ENCODE peak calls at places on chromosomes 6 and 20, in six cellular contexts. I is CD8-positive, alpha-beta memory T cell; O is amygdala; B is activated CD4-positive, alpha-beta memory T cell treated with anti-CD3 and anti-CD28 coated beads, Interleukin-2, amount 10 ng/mL, durations not matched to agents 7 days and 5 days; H is nucleus accumbens; N is activated CD4-positive, alpha-beta T cell treated with anti-CD3 and anti-CD28 coated beads for 24 hours. U is an unnamed sample.
A peak's percentile ranks its signal among the peaks of the same experiment; 100 is the strongest.

GRCh38 chr6:167687035-167687720 is 139.5 kb upstream of the AFDN start:
- DNase-seq in I (no peak), O (no peak), B (no peak), H (no peak), N (no peak), U (no peak)

GRCh38 chr6:142331075-142331551 is 29.3 kb downstream of the ADGRG6 start:
- DNase-seq in I (no peak), O (no peak), B (no peak), H (no peak), N (no peak), U (no peak)

GRCh38 chr6:48535569-48535968 is 424.6 kb upstream of the PTCHD4 start:
- DNase-seq in I (no peak), O (no peak), B (no peak), H (no peak), N (no peak), U (no peak)

GRCh38 chr20:62381842-62382241 is 5.1 kb upstream of the RPS21 start:
- DNase-seq in I (no peak), O (no peak), B (no peak), H (no peak), N (no peak), U (no peak)

GRCh38 chr20:46215913-46216707 is 92.2 kb downstream of the CDH22 start:
- DNase-seq in I (no peak), O (no peak), B (no peak), H (no peak), N (no peak), U (no peak)

GRCh38 chr6:149020319-149020718 is 273.5 kb downstream of the UST start:
- DNase-seq in I (no peak), O (no peak), B (no peak), H (no peak), N (no peak), U (no peak)

GRCh38 chr6:52310932-52311331 is 26.4 kb upstream of the MCM3 start:
- DNase-seq in I (no peak), O (peak; percentile 6), B (no peak), H (peak; percentile 31), N (no peak), U (no peak)

GRCh38 chr6:141418076-141418475 is 714.6 kb upstream of the GJE1 start:
- DNase-seq in I (no peak), O (no peak), B (no peak), H (no peak), N (no peak), U (no peak)

GRCh38 chr6:6699741-6700367 is 111.3 kb downstream of the LY86 start:
- DNase-seq in I (no peak), O (no peak), B (no peak), H (peak; percentile 28), N (no peak), U (peak; percentile 73)

GRCh38 chr20:48774696-48775095 is 53.1 kb downstream of the PREX1 start:
- DNase-seq in I (no peak), O (no peak), B (no peak), H (no peak), N (no peak), U (no peak)

GRCh38 chr6:48567016-48567415 is 456.0 kb upstream of the PTCHD4 start:
- DNase-seq in I (no peak), O (no peak), B (no peak), H (no peak), N (no peak), U (no peak)

GRCh38 chr20:25309395-25310267 is 61.7 kb downstream of the PYGB start:
- DNase-seq in I (no peak), O (no peak), B (peak; percentile 28), H (no peak), N (no peak), U (no peak)

GRCh38 chr6:44180886-44181285 is 22.3 kb downstream of the CAPN11 start:
- DNase-seq in I (no peak), O (no peak), B (no peak), H (no peak), N (no peak), U (no peak)

GRCh38 chr6:44580901-44581300 is 193.4 kb downstream of the CDC5L start:
- DNase-seq in I (no peak), O (no peak), B (no peak), H (no peak), N (no peak), U (no peak)

GRCh38 chr6:25130518-25130917 is 148.7 kb upstream of the CARMIL1 start:
- DNase-seq in I (no peak), O (no peak), B (no peak), H (no peak), N (no peak), U (no peak)

GRCh38 chr6:143805832-143806281 is 37.3 kb upstream of the LTV1 start:
- DNase-seq in I (no peak), O (no peak), B (no peak), H (no peak), N (no peak), U (no peak)

GRCh38 chr6:134707342-134707982 is 242.4 kb downstream of the ALDH8A1 start:
- DNase-seq in I (no peak), O (no peak), B (no peak), H (no peak), N (no peak), U (no peak)

GRCh38 chr6:93416575-93417420 is 2.6 kb downstream of the EPHA7 start:
- DNase-seq in I (no peak), O (peak; percentile 24), B (no peak), H (peak; percentile 62), N (no peak), U (no peak)

GRCh38 chr6:54377776-54378175 is 69.5 kb downstream of the TINAG start:
- DNase-seq in I (no peak), O (no peak), B (no peak), H (no peak), N (no peak), U (no peak)

GRCh38 chr6:82013561-82014275 is 233.8 kb downstream of the IBTK start:
- DNase-seq in I (no peak), O (no peak), B (no peak), H (no peak), N (no peak), U (no peak)

GRCh38 chr6:111210074-111210729 is 122.9 kb downstream of the SLC16A10 start:
- DNase-seq in I (no peak), O (no peak), B (peak; percentile 20), H (no peak), N (no peak), U (no peak)

GRCh38 chr20:50561379-50562078 is 51.3 kb downstream of the PTPN1 start:
- DNase-seq in I (no peak), O (no peak), B (peak; percentile 54), H (peak; percentile 42), N (peak; percentile 50), U (no peak)

GRCh38 chr20:50673146-50673830 is 18.1 kb downstream of the RIPOR3 start:
- DNase-seq in I (no peak), O (no peak), B (no peak), H (no peak), N (no peak), U (no peak)

GRCh38 chr20:48846516-48847492 is 19.0 kb upstream of the PREX1 start:
- DNase-seq in I (no peak), O (no peak), B (peak; percentile 33), H (no peak), N (peak; percentile 37), U (no peak)

GRCh38 chr6:130961148-130961547 is 101.9 kb downstream of the EPB41L2 start:
- DNase-seq in I (no peak), O (no peak), B (no peak), H (no peak), N (no peak), U (no peak)

GRCh38 chr20:47681977-47682812 is 103.1 kb downstream of the SULF2 start:
- DNase-seq in I (no peak), O (no peak), B (no peak), H (no peak), N (no peak), U (no peak)

GRCh38 chr6:7419065-7419464 is 29.5 kb downstream of the RIOK1 start:
- DNase-seq in I (no peak), O (no peak), B (no peak), H (no peak), N (no peak), U (no peak)

GRCh38 chr6:10882654-10883053 is 813 bp upstream of the GCM2 start:
- DNase-seq in I (no peak), O (no peak), B (no peak), H (no peak), N (no peak), U (no peak)

GRCh38 chr6:50889912-50890311 is 71.2 kb downstream of the TFAP2B start:
- DNase-seq in I (no peak), O (no peak), B (no peak), H (no peak), N (no peak), U (no peak)

GRCh38 chr6:1396952-1397868 is 7.8 kb downstream of the FOXF2 start:
- DNase-seq in I (peak; percentile 50), O (no peak), B (peak; percentile 73), H (peak; percentile 4), N (peak; percentile 57), U (peak; percentile 57)

GRCh38 chr20:36575066-36575743 is 1.8 kb downstream of the TGIF2 start:
- DNase-seq in I (no peak), O (no peak), B (peak; percentile 24), H (no peak), N (no peak), U (peak; percentile 80)

GRCh38 chr20:33301192-33301930 is 18.3 kb downstream of the BPIFB1 start:
- DNase-seq in I (no peak), O (no peak), B (no peak), H (no peak), N (no peak), U (no peak)

GRCh38 chr6:10416516-10416862 is 1.6 kb upstream of the TFAP2A start:
- DNase-seq in I (no peak), O (no peak), B (no peak), H (no peak), N (no peak), U (no peak)

GRCh38 chr6:68978411-68978810 is 343.3 kb downstream of the ADGRB3 start:
- DNase-seq in I (no peak), O (no peak), B (no peak), H (no peak), N (no peak), U (no peak)